ENCODE peak calls at places on chromosomes 3 and 15, in six cellular contexts. One of them, this sample, is unnamed.

GRCh38 chr15:101374326-101374725 is 79.3 kb upstream of the SNRPA1 start:
- DNase-seq in aorta: no peak
- DNase-seq in AG09319: no peak
- DNase-seq in islet precursor cell: no peak
- DNase-seq in A549: no peak
- DNase-seq in EH: no peak
- DNase-seq in this sample: no peak

GRCh38 chr3:46091971-46092703 is 64.9 kb upstream of the XCR1 start:
- DNase-seq in aorta: no peak
- DNase-seq in AG09319: no peak
- DNase-seq in islet precursor cell: no peak
- DNase-seq in A549: no peak
- DNase-seq in EH: no peak
- DNase-seq in this sample: no peak

GRCh38 chr3:3766140-3766539 is 33.1 kb upstream of the LRRN1 start:
- DNase-seq in aorta: no peak
- DNase-seq in AG09319: no peak
- DNase-seq in islet precursor cell: no peak
- DNase-seq in A549: no peak
- DNase-seq in EH: no peak
- DNase-seq in this sample: no peak

GRCh38 chr3:67414740-67415139 is 239.7 kb downstream of the SUCLG2 start:
- DNase-seq in aorta: no peak
- DNase-seq in AG09319: no peak
- DNase-seq in islet precursor cell: no peak
- DNase-seq in A549: no peak
- DNase-seq in EH: no peak
- DNase-seq in this sample: no peak

GRCh38 chr3:186784820-186785516 is 1.6 kb downstream of the EIF4A2 start:
- DNase-seq in aorta: no peak
- DNase-seq in AG09319: no peak
- DNase-seq in islet precursor cell: no peak
- DNase-seq in A549: no peak
- DNase-seq in EH: no peak
- DNase-seq in this sample: no peak

GRCh38 chr3:71453822-71454512 is 129.6 kb downstream of the FOXP1 start:
- DNase-seq in aorta: no peak
- DNase-seq in AG09319: no peak
- DNase-seq in islet precursor cell: no peak
- DNase-seq in A549: no peak
- DNase-seq in EH: no peak
- DNase-seq in this sample: no peak

GRCh38 chr3:45654344-45654934 is 34.8 kb upstream of the SACM1L start:
- DNase-seq in aorta: no peak
- DNase-seq in AG09319: no peak
- DNase-seq in islet precursor cell: no peak
- DNase-seq in A549: no peak
- DNase-seq in EH: no peak
- DNase-seq in this sample: no peak

GRCh38 chr3:14118400-14119165 is 6.1 kb downstream of the CHCHD4 start:
- DNase-seq in aorta: no peak
- DNase-seq in AG09319: no peak
- DNase-seq in islet precursor cell: no peak
- DNase-seq in A549: no peak
- DNase-seq in EH: no peak
- DNase-seq in this sample: no peak

GRCh38 chr3:25572336-25572735 is 92.4 kb downstream of the TOP2B start:
- DNase-seq in aorta: no peak
- DNase-seq in AG09319: no peak
- DNase-seq in islet precursor cell: no peak
- DNase-seq in A549: no peak
- DNase-seq in EH: no peak
- DNase-seq in this sample: no peak

GRCh38 chr3:42852443-42852842 is 23.2 kb downstream of the CYP8B1 start:
- DNase-seq in aorta: no peak
- DNase-seq in AG09319: no peak
- DNase-seq in islet precursor cell: peak; percentile 72
- DNase-seq in A549: no peak
- DNase-seq in EH: no peak
- DNase-seq in this sample: peak; percentile 32

GRCh38 chr3:142818651-142819050 is 70.2 kb downstream of the PCOLCE2 start:
- DNase-seq in aorta: no peak
- DNase-seq in AG09319: no peak
- DNase-seq in islet precursor cell: no peak
- DNase-seq in A549: no peak
- DNase-seq in EH: no peak
- DNase-seq in this sample: no peak

GRCh38 chr3:136209921-136210320 is 13.8 kb upstream of the MSL2 start:
- DNase-seq in aorta: no peak
- DNase-seq in AG09319: no peak
- DNase-seq in islet precursor cell: no peak
- DNase-seq in A549: no peak
- DNase-seq in EH: peak; percentile 76
- DNase-seq in this sample: no peak

GRCh38 chr3:13134166-13134878 is 61.1 kb upstream of the IQSEC1 start:
- DNase-seq in aorta: no peak
- DNase-seq in AG09319: no peak
- DNase-seq in islet precursor cell: peak; percentile 35
- DNase-seq in A549: no peak
- DNase-seq in EH: no peak
- DNase-seq in this sample: peak; percentile 34

GRCh38 chr15:31314380-31314779 is 12.3 kb upstream of the KLF13 start:
- DNase-seq in aorta: no peak
- DNase-seq in AG09319: no peak
- DNase-seq in islet precursor cell: peak; percentile 41
- DNase-seq in A549: no peak
- DNase-seq in EH: no peak
- DNase-seq in this sample: no peak

GRCh38 chr15:90241343-90242192 is 7.6 kb downstream of the GDPGP1 start:
- DNase-seq in aorta: no peak
- DNase-seq in AG09319: no peak
- DNase-seq in islet precursor cell: no peak
- DNase-seq in A549: no peak
- DNase-seq in EH: no peak
- DNase-seq in this sample: no peak

GRCh38 chr15:55782901-55783300 is 39.9 kb upstream of the PRTG start:
- DNase-seq in aorta: no peak
- DNase-seq in AG09319: no peak
- DNase-seq in islet precursor cell: peak; percentile 83
- DNase-seq in A549: no peak
- DNase-seq in EH: no peak
- DNase-seq in this sample: no peak

GRCh38 chr3:63043631-63044030 is 168.4 kb upstream of the CADPS start:
- DNase-seq in aorta: no peak
- DNase-seq in AG09319: no peak
- DNase-seq in islet precursor cell: no peak
- DNase-seq in A549: no peak
- DNase-seq in EH: peak; percentile 40
- DNase-seq in this sample: no peak

GRCh38 chr3:133466531-133467386 is 66.9 kb downstream of the BFSP2 start:
- DNase-seq in aorta: no peak
- DNase-seq in AG09319: no peak
- DNase-seq in islet precursor cell: no peak
- DNase-seq in A549: no peak
- DNase-seq in EH: no peak
- DNase-seq in this sample: no peak

GRCh38 chr15:38458646-38459045 is 4.7 kb downstream of the FAM98B start:
- DNase-seq in aorta: no peak
- DNase-seq in AG09319: no peak
- DNase-seq in islet precursor cell: no peak
- DNase-seq in A549: no peak
- DNase-seq in EH: no peak
- DNase-seq in this sample: no peak

GRCh38 chr15:69914960-69915359 is 182.8 kb downstream of the TLE3 start:
- DNase-seq in aorta: no peak
- DNase-seq in AG09319: no peak
- DNase-seq in islet precursor cell: no peak
- DNase-seq in A549: no peak
- DNase-seq in EH: no peak
- DNase-seq in this sample: no peak

GRCh38 chr3:172189987-172190603 is 150.7 kb downstream of the FNDC3B start:
- DNase-seq in aorta: no peak
- DNase-seq in AG09319: no peak
- DNase-seq in islet precursor cell: no peak
- DNase-seq in A549: no peak
- DNase-seq in EH: no peak
- DNase-seq in this sample: no peak

GRCh38 chr3:45929042-45929679 is 14.1 kb upstream of the CXCR6 start:
- DNase-seq in aorta: no peak
- DNase-seq in AG09319: no peak
- DNase-seq in islet precursor cell: no peak
- DNase-seq in A549: peak; percentile 73
- DNase-seq in EH: peak; percentile 60
- DNase-seq in this sample: peak; percentile 78

GRCh38 chr3:69746119-69746518 is 6.9 kb downstream of the MITF start:
- DNase-seq in aorta: no peak
- DNase-seq in AG09319: peak; percentile 23
- DNase-seq in islet precursor cell: no peak
- DNase-seq in A549: no peak
- DNase-seq in EH: peak; percentile 51
- DNase-seq in this sample: no peak

GRCh38 chr15:39616731-39617455 is 36.0 kb downstream of the THBS1 start:
- DNase-seq in aorta: no peak
- DNase-seq in AG09319: no peak
- DNase-seq in islet precursor cell: no peak
- DNase-seq in A549: no peak
- DNase-seq in EH: no peak
- DNase-seq in this sample: no peak

GRCh38 chr3:115363071-115363470 is 216.0 kb upstream of the ZBTB20 start:
- DNase-seq in aorta: no peak
- DNase-seq in AG09319: no peak
- DNase-seq in islet precursor cell: no peak
- DNase-seq in A549: no peak
- DNase-seq in EH: peak; percentile 2
- DNase-seq in this sample: no peak

GRCh38 chr3:55426486-55426885 is 60.6 kb downstream of the WNT5A start:
- DNase-seq in aorta: no peak
- DNase-seq in AG09319: no peak
- DNase-seq in islet precursor cell: no peak
- DNase-seq in A549: no peak
- DNase-seq in EH: peak; percentile 72
- DNase-seq in this sample: no peak

GRCh38 chr3:113736548-113737089 is 9.4 kb downstream of the NAA50 start:
- DNase-seq in aorta: no peak
- DNase-seq in AG09319: peak; percentile 38
- DNase-seq in islet precursor cell: no peak
- DNase-seq in A549: peak; percentile 25
- DNase-seq in EH: peak; percentile 74
- DNase-seq in this sample: peak; percentile 55